ENCODE peak calls at places on chromosomes 11 and 22, in seven cellular contexts. X is adrenal gland, Q is A549, F is lower lobe of right lung, K is stomach, L is ovary, Y is cardiac muscle cell. S is an unnamed sample.

GRCh38 chr11:118051611-118052461 is 25.0 kb upstream of the TMPRSS4 start:
- DNase-seq in X (no peak), Q (no peak), F (no peak), K (peak; percentile 27), L (no peak), Y (no peak), S (no peak)

GRCh38 chr22:47625531-47626427 is 863.3 kb downstream of the TBC1D22A start:
- DNase-seq in X (no peak), Q (no peak), F (no peak), K (no peak), L (no peak), Y (no peak), S (no peak)

GRCh38 chr11:125114518-125114917 is 3.1 kb upstream of the TMEM218 start:
- DNase-seq in X (no peak), Q (peak; percentile 35), F (no peak), K (no peak), L (no peak), Y (no peak), S (no peak)

GRCh38 chr11:33725496-33725895 is 10.7 kb downstream of the CD59 start:
- DNase-seq in X (no peak), Q (no peak), F (no peak), K (no peak), L (no peak), Y (no peak), S (no peak)

GRCh38 chr11:57440744-57441414 is 14.0 kb upstream of the SLC43A3 start:
- DNase-seq in X (no peak), Q (peak; percentile 49), F (no peak), K (no peak), L (no peak), Y (no peak), S (peak; percentile 4)

GRCh38 chr11:19244621-19245020 is 3.9 kb upstream of the E2F8 start:
- DNase-seq in X (no peak), Q (no peak), F (no peak), K (no peak), L (no peak), Y (no peak), S (no peak)

GRCh38 chr22:37274380-37274862 is 7.9 kb upstream of the CYTH4 start:
- DNase-seq in X (peak; percentile 65), Q (no peak), F (peak; percentile 85), K (peak; percentile 31), L (no peak), Y (no peak), S (no peak)

GRCh38 chr11:62544521-62545436 is 1.8 kb downstream of the AHNAK start:
- DNase-seq in X (no peak), Q (peak; percentile 48), F (no peak), K (no peak), L (no peak), Y (peak; percentile 28), S (peak; percentile 66)

GRCh38 chr11:13008625-13009475 is at the start of gene RASSF10:
- DNase-seq in X (no peak), Q (peak; percentile 89), F (peak; percentile 90), K (peak; percentile 94), L (no peak), Y (peak; percentile 53), S (peak; percentile 78)

GRCh38 chr22:26542831-26543230 is 30.6 kb upstream of the TFIP11 start:
- DNase-seq in X (peak; percentile 27), Q (no peak), F (no peak), K (no peak), L (no peak), Y (no peak), S (no peak)

GRCh38 chr11:12677131-12677530 is 2.9 kb downstream of the TEAD1 start:
- DNase-seq in X (no peak), Q (no peak), F (no peak), K (no peak), L (no peak), Y (peak; percentile 48), S (peak; percentile 39)

GRCh38 chr11:32438883-32439487 is 3.6 kb upstream of the WT1 start:
- DNase-seq in X (no peak), Q (no peak), F (no peak), K (no peak), L (peak; percentile 59), Y (peak; percentile 58), S (no peak)

GRCh38 chr22:42273855-42274451 is 3.5 kb upstream of the TCF20 start:
- DNase-seq in X (no peak), Q (no peak), F (no peak), K (no peak), L (no peak), Y (no peak), S (no peak)

GRCh38 chr11:57390535-57390934 is at the start of gene PRG2:
- DNase-seq in X (no peak), Q (no peak), F (no peak), K (no peak), L (no peak), Y (no peak), S (no peak)

GRCh38 chr11:2355000-2355644 is 22.0 kb upstream of the CD81 start:
- DNase-seq in X (no peak), Q (no peak), F (no peak), K (no peak), L (no peak), Y (peak; percentile 42), S (no peak)

GRCh38 chr22:32165692-32166091 is 6.6 kb upstream of the C22orf42 start:
- DNase-seq in X (no peak), Q (no peak), F (no peak), K (no peak), L (no peak), Y (no peak), S (no peak)
- TF ChIP-seq CTCF in X (no peak), Q (no peak), F (no peak), K (no peak), L (no peak), Y (no peak), S (no peak)

GRCh38 chr11:10752061-10752460 is 1.0 kb downstream of the CTR9 start:
- DNase-seq in X (no peak), Q (no peak), F (no peak), K (no peak), L (no peak), Y (no peak), S (no peak)
- H3K4me3 ChIP-seq in X (peak overlapping the region; percentile 60), Q (peak overlapping the region; percentile 78), F (peak overlapping the region; percentile 81), K (peak overlapping the region; percentile 70), L (peak overlapping the region; percentile 83), Y (peak overlapping the region; percentile 90), S (no peak overlapping the region)

DNA sequence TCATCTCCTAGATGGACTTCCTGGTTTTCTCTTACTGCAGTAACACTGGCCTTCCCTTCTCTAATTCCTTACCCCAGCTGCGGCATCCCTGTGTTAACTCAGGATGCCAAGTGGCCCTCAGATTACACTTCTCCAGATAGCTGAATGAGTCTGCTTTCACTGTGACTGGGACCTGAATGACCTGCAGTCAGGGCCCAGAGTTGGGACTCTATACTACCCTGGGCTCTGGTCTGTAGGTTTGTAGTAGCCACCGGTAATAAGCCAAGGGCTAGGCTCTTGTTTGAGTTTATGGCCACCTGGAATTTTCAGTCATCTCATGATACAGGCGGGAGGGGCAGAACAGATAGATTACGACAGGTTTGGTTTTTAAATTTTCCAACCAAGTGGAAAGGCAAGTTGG is 24.1 kb downstream of the TUB start:
- DNase-seq in X (no peak), Q (no peak), F (no peak), K (no peak), L (no peak), Y (no peak), S (no peak)
- H3K4me1 ChIP-seq in X (no peaks in the 10 kb centered on the region), Q (no peaks in the 10 kb centered on the region), F (no peaks in the 10 kb centered on the region), K (no peaks in the 10 kb centered on the region), L (no peaks in the 10 kb centered on the region), Y (peaks cover 5% of the 10 kb centered on the region), S (no peaks in the 10 kb centered on the region)

GRCh38 chr11:75557649-75558494 is 4.2 kb upstream of the SERPINH1 start:
- DNase-seq in X (peak; percentile 87), Q (no peak), F (peak; percentile 69), K (no peak), L (peak; percentile 79), Y (peak; percentile 98), S (peak; percentile 33)
- TF ChIP-seq CTCF in X (no peak), Q (no peak), F (no peak), K (no peak), L (no peak), Y (no peak), S (no peak)

GRCh38 chr11:112961751-112962747 is 829 bp downstream of the NCAM1 start:
- DNase-seq in X (no peak), Q (no peak), F (peak; percentile 45), K (no peak), L (peak; percentile 38), Y (peak; percentile 8), S (peak; percentile 34)

GRCh38 chr11:112962854-112963367 is 1.7 kb downstream of the NCAM1 start:
- DNase-seq in X (peak; percentile 74), Q (no peak), F (peak; percentile 49), K (peak; percentile 72), L (peak; percentile 73), Y (peak; percentile 8), S (peak; percentile 27)

GRCh38 chr11:112965601-112966125 is 4.4 kb downstream of the NCAM1 start:
- DNase-seq in X (no peak), Q (no peak), F (no peak), K (no peak), L (no peak), Y (no peak), S (no peak)

GRCh38 chr11:112961146-112961668 is at the start of gene NCAM1:
- DNase-seq in X (peak; percentile 80), Q (peak; percentile 68), F (peak; percentile 52), K (peak; percentile 67), L (peak; percentile 86), Y (peak; percentile 90), S (peak; percentile 54)

GRCh38 chr11:112963368-112963955 is 2.2 kb downstream of the NCAM1 start:
- DNase-seq in X (no peak), Q (no peak), F (no peak), K (no peak), L (peak; percentile 41), Y (no peak), S (no peak)
- H3K4me3 ChIP-seq in X (peak overlapping the region; percentile 32), Q (no peak overlapping the region), F (peak overlapping the region; percentile 54), K (peak overlapping the region; percentile 82), L (peak overlapping the region; percentile 62), Y (peak overlapping the region; percentile 77), S (peak overlapping the region; percentile 7)

DNA sequence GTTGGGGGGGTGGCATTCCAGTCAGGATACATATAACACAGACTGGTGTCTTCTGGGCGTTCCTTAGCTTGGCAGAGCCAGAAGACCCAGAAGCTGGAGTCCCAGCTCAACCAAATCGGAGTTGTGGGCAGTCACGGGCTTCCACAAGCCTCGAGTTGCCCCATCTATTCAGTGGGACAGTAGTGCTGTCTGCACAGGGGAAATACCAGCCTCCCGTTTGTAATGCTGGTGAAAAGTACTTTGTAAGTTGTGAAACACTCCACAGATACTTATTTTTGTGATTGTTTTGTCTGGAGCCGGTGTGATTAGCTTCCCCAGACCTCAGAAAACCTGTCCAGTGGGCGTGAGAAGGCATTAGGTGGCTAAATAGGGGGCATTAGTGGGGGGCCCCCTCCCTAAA is 13.6 kb downstream of the DGKZ start:
- DNase-seq in X (no peak), Q (no peak), F (peak; percentile 56), K (no peak), L (peak; percentile 20), Y (no peak), S (no peak)
- H3K4me1 ChIP-seq in X (peaks cover 37% of the 10 kb centered on the region), Q (peaks cover 10% of the 10 kb centered on the region), F (peaks cover 55% of the 10 kb centered on the region), K (peaks cover 80% of the 10 kb centered on the region), L (peaks cover 7% of the 10 kb centered on the region), Y (peaks cover 28% of the 10 kb centered on the region), S (no peaks in the 10 kb centered on the region)

GRCh38 chr11:76670475-76671235 is at the start of gene LRRC32:
- DNase-seq in X (peak; percentile 63), Q (no peak), F (peak; percentile 72), K (peak; percentile 45), L (peak; percentile 75), Y (peak; percentile 55), S (peak; percentile 66)
- TF ChIP-seq CTCF in X (no peak), Q (no peak), F (no peak), K (no peak), L (no peak), Y (no peak), S (no peak)

S was measured in mucosa of descending colon.